ENCODE peak calls at places on chromosomes 2 and 18, in five cellular contexts. G, A, F, J and U are unnamed samples.

GRCh38 chr2:231715499-231715837 is 7.1 kb downstream of the PTMA start:
- DNase-seq in G (no peak), A (no peak), F (no peak), J (no peak), U (no peak)

GRCh38 chr2:20452551-20452950 is 5.7 kb downstream of the RHOB start:
- DNase-seq in G (peak), A (peak), F (no peak), J (peak), U (no peak)

GRCh38 chr2:20972792-20973565 is 70.9 kb downstream of the APOB start:
- DNase-seq in G (no peak), A (no peak), F (no peak), J (no peak), U (no peak)

GRCh38 chr2:190722061-190722759 is 73.3 kb downstream of the NAB1 start:
- DNase-seq in G (no peak), A (no peak), F (no peak), J (peak), U (no peak)

GRCh38 chr2:27019459-27020336 is 13.1 kb upstream of the TMEM214 start:
- DNase-seq in G (no peak), A (no peak), F (no peak), J (no peak), U (no peak)

GRCh38 chr2:230130668-230131364 is 62.1 kb upstream of the SLC16A14 start:
- DNase-seq in G (no peak), A (peak), F (no peak), J (no peak), U (no peak)

GRCh38 chr2:216412022-216412999 is at the start of gene SMARCAL1:
- DNase-seq in G (peak), A (peak), F (peak), J (peak), U (peak)

GRCh38 chr2:216195565-216195978 is 86.4 kb downstream of the XRCC5 start:
- DNase-seq in G (no peak), A (peak), F (no peak), J (peak), U (peak)

GRCh38 chr2:156892449-156893335 is 364.8 kb upstream of the GALNT5 start:
- DNase-seq in G (peak), A (peak), F (peak), J (peak), U (peak)

GRCh38 chr2:70994055-70994444 is 623 bp downstream of the TEX261 start:
- DNase-seq in G (peak), A (peak), F (no peak), J (no peak), U (peak)

GRCh38 chr2:146467425-146467824 is 1377.4 kb upstream of the ACVR2A start:
- DNase-seq in G (no peak), A (no peak), F (no peak), J (no peak), U (no peak)

GRCh38 chr2:217568289-217568985 is 434.4 kb downstream of the TNS1 start:
- DNase-seq in G (no peak), A (peak), F (no peak), J (no peak), U (no peak)

GRCh38 chr2:24793752-24794477 is 690 bp downstream of the CENPO start:
- DNase-seq in G (peak), A (peak), F (peak), J (peak), U (peak)

GRCh38 chr2:175207741-175208438 is 26.4 kb upstream of the ATP5MC3 start:
- DNase-seq in G (no peak), A (no peak), F (no peak), J (no peak), U (no peak)

GRCh38 chr2:33511141-33511540 is 34.7 kb downstream of the RASGRP3 start:
- DNase-seq in G (no peak), A (peak), F (no peak), J (no peak), U (no peak)

GRCh38 chr18:77635441-77635840 is 385.8 kb downstream of the GALR1 start:
- DNase-seq in G (no peak), A (no peak), F (no peak), J (no peak), U (no peak)

GRCh38 chr2:220280741-220281140 is 653.3 kb downstream of the SLC4A3 start:
- DNase-seq in G (no peak), A (no peak), F (no peak), J (peak), U (no peak)

GRCh38 chr2:42118759-42119569 is 50.2 kb upstream of the EML4 start:
- DNase-seq in G (no peak), A (no peak), F (no peak), J (no peak), U (no peak)
- H3K27ac ChIP-seq in G (no peak), A (no peak), F (no peak), J (no peak), U (no peak)

DNA sequence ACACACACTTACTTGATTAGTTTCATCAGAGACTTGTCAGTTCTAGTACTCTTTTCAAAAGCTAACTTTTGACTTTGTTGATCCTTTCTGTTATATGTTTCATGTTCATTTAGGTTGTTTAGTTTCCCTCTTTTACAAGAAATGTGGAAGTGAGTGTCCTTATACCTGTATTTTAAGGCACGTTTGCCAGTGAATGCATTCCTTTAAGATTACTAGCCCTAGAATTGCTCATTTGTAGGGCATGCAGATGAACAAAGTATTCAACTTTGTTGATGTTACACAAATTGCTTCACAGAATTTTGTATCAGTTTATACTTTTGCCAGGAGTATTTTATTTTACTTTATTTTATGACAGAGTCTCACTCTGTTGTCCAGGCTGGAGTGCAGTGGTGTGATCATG is 6.3 kb downstream of the IL1RL2 start:
- DNase-seq in G (no peak), A (peak), F (no peak), J (peak), U (peak)
- TF ChIP-seq CTCF in G (no peak), A (no peak), F (no peak), J (no peak), U (no peak)

GRCh38 chr2:3585239-3586109 is 9.4 kb upstream of the COLEC11 start:
- DNase-seq in G (no peak), A (peak), F (no peak), J (no peak), U (no peak)
- H3K27ac ChIP-seq in G (peak), A (peak), F (no peak), J (no peak), U (peak)

DNA sequence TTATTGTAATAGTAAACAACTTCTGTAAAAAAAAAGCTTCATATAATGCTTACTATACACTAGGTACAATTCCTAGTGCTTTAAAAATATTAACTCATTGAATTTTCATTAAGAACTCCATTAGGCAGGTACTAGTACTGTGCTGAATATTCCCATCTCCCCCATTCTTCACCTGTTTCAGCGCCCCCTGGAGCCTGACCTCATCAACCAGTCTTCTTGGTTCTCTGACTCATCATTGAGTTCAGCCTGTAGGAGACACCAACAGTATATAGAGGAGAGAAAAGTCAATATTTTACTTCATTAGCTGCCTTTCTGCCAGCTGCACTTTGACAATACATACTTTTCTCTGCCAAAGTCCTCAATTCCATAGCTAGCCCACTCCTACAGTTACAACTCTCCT is 1009.9 kb upstream of the KLHL29 start:
- DNase-seq in G (peak), A (no peak), F (no peak), J (no peak), U (no peak)
- TF ChIP-seq CTCF in G (peak), A (no peak), F (peak), J (no peak), U (no peak)

DNA sequence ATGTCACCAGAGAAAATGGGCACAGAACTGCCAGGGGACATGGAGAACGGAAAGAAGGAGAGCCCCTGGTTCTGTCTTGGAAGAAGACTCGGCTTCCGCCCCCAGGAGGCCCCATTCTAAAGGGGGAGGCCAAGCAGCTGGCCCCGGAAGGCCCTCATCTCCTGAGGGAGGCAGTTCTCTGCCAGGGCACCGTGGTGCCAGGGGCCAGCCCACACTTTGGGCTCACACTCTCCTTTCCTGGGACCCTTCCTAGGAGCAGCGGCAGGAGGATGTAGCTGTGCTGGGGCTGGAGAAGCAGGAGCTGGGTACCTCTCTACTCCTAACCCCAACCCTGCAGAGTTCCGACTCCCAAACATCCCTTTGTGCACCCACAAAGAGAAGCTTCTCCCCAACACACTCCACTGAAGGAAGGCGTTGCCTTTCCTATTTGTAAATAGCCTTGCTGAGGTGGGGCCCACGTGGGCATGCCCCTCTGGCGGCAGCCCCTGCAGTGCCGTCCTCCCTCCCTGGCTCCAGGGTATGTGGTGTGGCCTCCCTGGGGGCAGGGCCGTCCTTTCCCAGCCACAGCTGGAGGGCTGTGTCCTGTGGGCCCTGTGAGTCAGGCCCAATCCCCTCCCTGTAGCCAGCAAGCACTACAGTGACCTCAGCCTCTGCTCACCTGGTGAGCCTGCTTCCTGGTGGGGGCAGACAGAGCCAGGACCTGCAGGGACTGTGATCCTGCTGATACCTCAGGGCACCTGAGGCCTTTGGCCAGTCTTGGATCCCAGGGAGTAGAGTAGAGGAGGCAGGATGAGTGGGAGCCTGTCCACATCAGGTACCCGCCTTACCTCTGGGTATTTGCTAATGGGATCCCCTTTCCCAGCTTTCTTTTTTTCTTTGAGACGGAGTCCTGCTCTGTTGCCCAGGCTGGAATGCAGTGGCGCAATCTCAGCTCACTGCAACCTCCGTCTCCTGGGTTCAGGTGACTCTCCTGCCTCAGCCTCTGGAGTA is 26.6 kb downstream of the ZFP36L2 start:
- DNase-seq in G (no peak), A (peak), F (no peak), J (peak), U (peak)
- H3K27ac ChIP-seq in G (no peak), A (no peak), F (peak), J (peak), U (peak)